ENCODE peak calls at places on chromosome 1, in four cellular contexts. S is CD8-positive, alpha-beta T cell; N is AG10803; H is tibial artery. E is an unnamed sample.
A peak's percentile ranks its signal among the peaks of the same experiment; 100 is the strongest.

GRCh38 chr1:45490121-45490622 is 791 bp downstream of the TESK2 start:
- DNase-seq in S (no peak), N (no peak), H (no peak), E (peak; percentile 61)

GRCh38 chr1:12591267-12591938 is 26.6 kb downstream of the DHRS3 start:
- DNase-seq in S (no peak), N (peak; percentile 85), H (peak; percentile 81), E (no peak)

GRCh38 chr1:66207484-66207883 is 326.5 kb upstream of the SGIP1 start:
- DNase-seq in S (no peak), N (peak; percentile 58), H (no peak), E (peak; percentile 60)

GRCh38 chr1:154583691-154584212 is 16.2 kb downstream of the CHRNB2 start:
- DNase-seq in S (no peak), N (peak; percentile 30), H (no peak), E (no peak)

GRCh38 chr1:16143005-16143565 is 12.8 kb downstream of the EPHA2 start:
- DNase-seq in S (no peak), N (no peak), H (no peak), E (no peak)

GRCh38 chr1:201693887-201694614 is 134.9 kb upstream of the IPO9 start:
- DNase-seq in S (no peak), N (no peak), H (no peak), E (no peak)

GRCh38 chr1:235050911-235051360 is 77.7 kb downstream of the TOMM20 start:
- DNase-seq in S (no peak), N (peak; percentile 81), H (peak; percentile 37), E (peak; percentile 73)

GRCh38 chr1:14366361-14367018 is 232.0 kb upstream of the KAZN start:
- DNase-seq in S (no peak), N (no peak), H (no peak), E (peak; percentile 69)

GRCh38 chr1:205543351-205544305 is 39.2 kb downstream of the CDK18 start:
- DNase-seq in S (no peak), N (peak; percentile 80), H (peak; percentile 75), E (peak; percentile 80)

GRCh38 chr1:223411309-223411708 is 18.1 kb downstream of the CCDC185 start:
- DNase-seq in S (no peak), N (peak; percentile 85), H (no peak), E (peak; percentile 18)

GRCh38 chr1:29197590-29197924 is 15.9 kb upstream of the SRSF4 start:
- DNase-seq in S (peak; percentile 24), N (peak; percentile 50), H (no peak), E (peak; percentile 63)
- TF ChIP-seq CTCF in S (peak; percentile 27), N (peak; percentile 53), H (no peak), E (peak; percentile 46)

GRCh38 chr1:3774503-3775247 is 2.1 kb downstream of the SMIM1 start:
- DNase-seq in S (no peak), N (peak; percentile 21), H (no peak), E (no peak)

GRCh38 chr1:3775248-3775497 is 2.6 kb downstream of the SMIM1 start:
- DNase-seq in S (no peak), N (no peak), H (no peak), E (no peak)

GRCh38 chr1:3777078-3777547 is 4.6 kb downstream of the SMIM1 start:
- DNase-seq in S (no peak), N (no peak), H (no peak), E (no peak)

GRCh38 chr1:3776231-3777030 is 3.9 kb downstream of the SMIM1 start:
- DNase-seq in S (no peak), N (no peak), H (no peak), E (no peak)

DNA sequence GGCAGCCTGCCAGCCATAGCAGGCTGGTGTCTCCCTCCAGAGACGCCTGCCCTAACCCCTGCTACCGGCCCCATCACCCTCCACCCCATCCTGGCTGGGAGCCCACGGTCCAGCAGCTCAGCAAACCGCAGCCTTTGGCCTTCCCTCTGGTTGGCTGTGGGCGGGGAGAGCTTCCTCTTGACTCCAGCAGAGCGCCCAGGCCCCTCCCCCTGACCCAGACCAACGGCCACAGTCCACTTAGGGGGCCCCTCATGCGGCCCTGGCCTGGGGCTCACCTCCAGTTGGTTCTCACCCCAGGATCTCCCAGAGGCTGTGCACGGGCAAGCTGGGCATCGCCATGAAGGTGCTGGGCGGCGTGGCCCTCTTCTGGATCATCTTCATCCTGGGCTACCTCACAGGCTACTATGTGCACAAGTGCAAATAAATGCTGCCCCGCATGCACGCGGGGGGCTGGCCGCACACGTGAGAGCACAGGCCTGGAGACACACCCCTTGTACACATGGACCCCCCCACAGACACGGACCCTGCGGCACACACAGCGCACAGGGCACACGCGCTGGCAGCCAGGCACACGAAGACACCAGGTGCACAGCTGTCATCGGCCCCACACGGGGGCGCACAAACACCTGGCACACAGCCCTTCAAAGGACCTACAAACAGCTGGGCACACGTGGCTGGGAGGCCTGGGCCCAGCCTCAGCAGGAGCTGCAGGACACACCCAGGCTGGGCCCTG is 3.1 kb downstream of the SMIM1 start:
- DNase-seq in S (peak; percentile 49), N (peak; percentile 33), H (no peak), E (peak; percentile 80)
- TF ChIP-seq CTCF in S (peak; percentile 50), N (no peak), H (no peak), E (no peak)

GRCh38 chr1:89627596-89627962 is 5.3 kb upstream of the LRRC8C start:
- DNase-seq in S (no peak), N (no peak), H (no peak), E (no peak)

GRCh38 chr1:89631756-89632155 is 1.2 kb upstream of the LRRC8C start:
- DNase-seq in S (no peak), N (no peak), H (no peak), E (no peak)

GRCh38 chr1:89632213-89633102 is 462 bp upstream of the LRRC8C start:
- DNase-seq in S (peak; percentile 86), N (peak; percentile 64), H (peak; percentile 66), E (peak; percentile 80)

GRCh38 chr1:89629146-89629545 is 3.8 kb upstream of the LRRC8C start:
- DNase-seq in S (no peak), N (no peak), H (no peak), E (no peak)

DNA sequence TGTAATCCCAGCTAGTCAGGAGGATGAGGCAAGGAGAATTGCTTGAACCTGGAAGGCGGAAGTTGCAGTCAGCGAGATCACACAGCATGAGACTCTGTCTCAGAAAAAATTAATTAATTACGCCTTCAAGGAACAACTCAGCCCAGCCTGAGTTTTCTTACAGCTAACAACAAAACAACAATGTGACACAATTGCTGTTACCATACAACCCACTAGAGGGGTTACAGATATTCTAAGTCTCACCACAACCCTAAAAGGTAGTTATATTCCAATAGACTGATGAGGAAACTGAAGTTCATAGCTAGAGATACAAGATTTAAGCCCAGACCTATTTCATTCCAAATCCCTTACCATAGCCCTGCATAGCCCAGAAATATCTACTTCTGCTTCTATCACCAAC is 2.9 kb upstream of the LRRC8C start:
- DNase-seq in S (no peak), N (no peak), H (no peak), E (no peak)
- TF ChIP-seq CTCF in S (peak; percentile 27), N (no peak), H (no peak), E (no peak)

GRCh38 chr1:17839641-17840196 is 84.6 kb downstream of the ACTL8 start:
- DNase-seq in S (no peak), N (no peak), H (no peak), E (no peak)

GRCh38 chr1:17842686-17843085 is 87.6 kb downstream of the ACTL8 start:
- DNase-seq in S (no peak), N (no peak), H (no peak), E (no peak)

GRCh38 chr1:17845583-17845982 is 90.5 kb downstream of the ACTL8 start:
- DNase-seq in S (no peak), N (no peak), H (no peak), E (no peak)

GRCh38 chr1:17841944-17842343 is 86.8 kb downstream of the ACTL8 start:
- DNase-seq in S (no peak), N (no peak), H (no peak), E (no peak)

GRCh38 chr1:17844146-17844826 is 89.2 kb downstream of the ACTL8 start:
- DNase-seq in S (no peak), N (no peak), H (no peak), E (no peak)
- TF ChIP-seq CTCF in S (no peak), N (no peak), H (no peak), E (no peak)

GRCh38 chr1:29082519-29082918 is 41.2 kb downstream of the TMEM200B start:
- DNase-seq in S (no peak), N (no peak), H (no peak), E (no peak)

GRCh38 chr1:29081201-29081600 is 42.5 kb downstream of the TMEM200B start:
- DNase-seq in S (no peak), N (no peak), H (no peak), E (no peak)

GRCh38 chr1:29083318-29084195 is 40.1 kb downstream of the TMEM200B start:
- DNase-seq in S (no peak), N (peak; percentile 1), H (no peak), E (no peak)

DNA sequence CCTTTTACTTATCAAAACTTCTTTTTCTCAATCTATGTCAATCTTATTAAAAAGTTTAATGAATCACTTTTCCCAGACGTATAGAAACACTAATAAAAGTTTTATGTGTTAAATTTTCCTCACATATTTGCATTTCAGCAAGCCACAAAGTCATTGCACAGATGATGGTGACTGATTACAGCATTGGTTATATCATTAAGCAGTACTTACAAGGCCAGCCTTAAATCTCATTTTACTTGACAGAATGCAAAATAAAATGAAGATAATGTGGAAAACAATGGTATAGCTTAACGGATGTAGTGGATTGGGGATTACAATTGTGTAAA is 39.5 kb downstream of the TMEM200B start:
- DNase-seq in S (no peak), N (no peak), H (no peak), E (no peak)
- TF ChIP-seq CTCF in S (no peak), N (no peak), H (no peak), E (no peak)

E was measured in foreskin fibroblast.